ENCODE peak calls at places on chromosomes 12 and 14, in eight cellular contexts. D is lung, I is lower lobe of right lung, O is left lung, K is tibial nerve, Y is psoas muscle, Q is body of pancreas, T is IMR-90. S is an unnamed sample. For H3K4me1, the result is how much of the 10 kb centered on the place peaks cover.

GRCh38 chr12:18389820-18390219 is 128.5 kb downstream of the PIK3C2G start:
- DNase-seq in D (no peak), I (no peak), O (no peak), K (no peak), Y (no peak), Q (no peak), T (no peak), S (no peak)

GRCh38 chr14:26199599-26200370 is 398.0 kb downstream of the NOVA1 start:
- DNase-seq in D (no peak), I (no peak), O (no peak), K (no peak), Y (no peak), Q (no peak), T (no peak), S (peak)

GRCh38 chr12:58288191-58288590 is 346.8 kb downstream of the ATP23 start:
- DNase-seq in D (no peak), I (no peak), O (no peak), K (no peak), Y (no peak), Q (no peak), T (peak), S (no peak)

GRCh38 chr14:74324945-74325361 is 22.2 kb upstream of the ABCD4 start:
- DNase-seq in D (no peak), I (no peak), O (no peak), K (no peak), Y (no peak), Q (no peak), T (peak), S (peak)

GRCh38 chr12:105931104-105931503 is 207.7 kb downstream of the NUAK1 start:
- DNase-seq in D (no peak), I (no peak), O (no peak), K (no peak), Y (no peak), Q (no peak), T (no peak), S (no peak)

GRCh38 chr12:54608786-54609185 is 20.3 kb upstream of the PPP1R1A start:
- DNase-seq in D (no peak), I (no peak), O (no peak), K (no peak), Y (no peak), Q (no peak), T (no peak), S (no peak)

GRCh38 chr14:89646971-89647370 is 229.9 kb upstream of the FOXN3 start:
- DNase-seq in D (no peak), I (no peak), O (no peak), K (no peak), Y (no peak), Q (no peak), T (no peak), S (no peak)

GRCh38 chr14:37595809-37596595 is 573 bp downstream of the TTC6 start:
- DNase-seq in D (peak), I (peak), O (peak), K (no peak), Y (no peak), Q (peak), T (peak), S (peak)

GRCh38 chr12:107477018-107477417 is 208.6 kb upstream of the PWP1 start:
- DNase-seq in D (no peak), I (no peak), O (no peak), K (no peak), Y (no peak), Q (no peak), T (no peak), S (no peak)

GRCh38 chr14:23910081-23910875 is 43.3 kb upstream of the DHRS4 start:
- DNase-seq in D (peak), I (no peak), O (no peak), K (no peak), Y (no peak), Q (peak), T (peak), S (peak)

GRCh38 chr14:22533057-22533704 is 55.8 kb downstream of the DAD1 start:
- DNase-seq in D (no peak), I (no peak), O (no peak), K (no peak), Y (no peak), Q (no peak), T (no peak), S (no peak)
- H3K27ac ChIP-seq in D (no peak), I (no peak), O (no peak), K (no peak), Y (no peak), Q (no peak), T (no peak), S (no peak)

DNA sequence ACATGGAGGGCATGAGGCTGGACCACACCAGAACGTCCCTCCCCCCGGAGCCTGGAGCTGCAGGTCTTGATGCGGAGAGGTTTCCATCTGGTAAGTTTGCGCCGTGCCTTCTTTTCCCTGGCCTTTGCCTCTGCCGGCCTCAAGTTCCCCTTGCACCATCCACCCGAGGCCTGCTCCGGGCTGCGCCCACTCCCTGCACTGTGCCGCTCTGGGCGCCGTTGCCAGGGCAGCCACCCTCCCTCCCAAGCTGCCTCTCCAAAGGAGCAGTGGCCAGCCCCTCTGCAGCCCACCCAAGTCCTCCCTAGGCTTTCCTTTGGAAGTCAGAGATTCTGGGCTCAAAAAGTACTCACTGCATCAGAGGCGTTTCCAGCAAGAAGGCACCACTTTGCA is 46.2 kb upstream of the MEG3 start:
- DNase-seq in D (no peak), I (no peak), O (no peak), K (no peak), Y (no peak), Q (no peak), T (no peak), S (no peak)
- TF ChIP-seq CTCF in D (no peak), I (no peak), O (no peak), K (no peak), Y (no peak), Q (no peak), T (no peak), S (no peak)

GRCh38 chr12:2263921-2264320 is 211.1 kb downstream of the CACNA1C start:
- DNase-seq in D (no peak), I (no peak), O (no peak), K (no peak), Y (no peak), Q (no peak), T (no peak), S (no peak)
- H3K4me1 ChIP-seq in D (under half), I (under half), O (under half), K (under half), Y (under half), Q (under half), T (half or more), S (under half)

DNA sequence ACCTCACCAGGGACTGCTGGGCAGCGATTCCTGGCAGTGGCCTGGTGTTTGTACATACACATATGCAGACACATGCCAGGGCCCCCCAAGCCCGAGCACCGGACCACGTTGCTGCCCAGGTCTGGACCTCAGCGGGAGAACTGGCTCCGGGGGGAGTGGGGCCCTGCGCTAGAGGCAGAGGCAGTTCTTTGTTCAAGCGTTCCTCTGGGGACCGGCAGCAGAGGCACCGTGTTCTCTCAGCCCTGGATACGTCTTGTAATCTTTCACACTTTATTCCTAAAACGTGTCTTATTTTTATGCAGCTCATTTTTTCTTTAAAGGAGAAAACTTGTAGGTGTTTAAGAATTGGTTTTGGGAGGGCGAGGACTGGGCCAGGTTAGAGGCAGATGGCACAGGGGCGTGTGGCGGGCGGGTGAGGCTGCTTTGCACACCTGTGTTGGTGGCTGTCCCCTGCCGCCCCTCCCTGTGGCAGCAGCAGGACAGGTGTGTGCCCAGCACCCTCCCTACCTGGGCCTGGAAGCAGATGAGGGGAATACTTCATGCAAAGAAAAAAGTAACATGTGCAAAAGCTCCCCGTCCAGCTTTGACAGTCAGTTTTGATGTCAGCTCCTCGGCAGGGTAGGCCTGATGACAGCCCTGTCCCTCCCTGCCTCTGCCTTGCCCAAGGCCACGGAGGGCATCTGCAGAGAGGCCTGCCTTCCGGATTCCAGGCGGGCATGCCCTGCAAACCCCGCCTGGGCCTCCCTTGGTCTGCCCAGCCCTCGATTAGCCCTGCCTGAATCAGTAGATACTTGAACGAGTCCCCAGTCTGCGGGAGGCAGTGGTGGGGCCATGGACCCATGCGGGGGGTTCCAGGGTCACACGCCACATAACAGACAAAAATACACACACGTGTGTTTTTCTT is 7.0 kb upstream of the PUS1 start:
- DNase-seq in D (no peak), I (no peak), O (peak), K (no peak), Y (no peak), Q (no peak), T (no peak), S (no peak)
- H3K27ac ChIP-seq in D (no peak), I (no peak), O (no peak), K (no peak), Y (peak), Q (no peak), T (no peak), S (no peak)

S was measured in PC-3.